ENCODE peak calls at places on chromosomes 7 and 10, in ten cellular contexts. K, Z, F, R, S, V, L, O, T and I are unnamed samples.

GRCh38 chr10:29604291-29604825 is 30.4 kb downstream of the SVIL start:
- DNase-seq in L (no peak), R (no peak), T (no peak), K (no peak), O (no peak), Z (no peak), V (no peak), S (no peak), F (no peak), I (no peak)

GRCh38 chr10:86960003-86960862 is 1.8 kb downstream of the SNCG start:
- DNase-seq in V (no peak), F (no peak), S (peak), R (no peak), L (no peak), O (peak), Z (peak), T (peak), K (peak), I (peak)

GRCh38 chr7:51067757-51068156 is 248.9 kb downstream of the COBL start:
- DNase-seq in K (no peak), F (peak), V (peak), R (peak), T (peak), O (peak), Z (peak), S (peak), L (peak), I (no peak)

GRCh38 chr7:77348371-77348813 is 67.8 kb downstream of the GSAP start:
- DNase-seq in S (no peak), V (no peak), Z (peak), F (no peak), L (no peak), T (no peak), R (no peak), O (no peak), K (no peak), I (no peak)

GRCh38 chr10:122060250-122060649 is 71.3 kb downstream of the TACC2 start:
- DNase-seq in T (peak), O (no peak), Z (no peak), S (no peak), R (no peak), F (no peak), V (no peak), L (no peak), K (no peak), I (no peak)

GRCh38 chr10:48363617-48364355 is 57.3 kb downstream of the MAPK8 start:
- DNase-seq in Z (peak), S (peak), R (no peak), L (peak), O (peak), F (no peak), V (peak), T (peak), K (no peak), I (peak)

GRCh38 chr10:104809288-104810090 is 168.4 kb downstream of the SORCS3 start:
- DNase-seq in S (no peak), V (peak), T (no peak), O (no peak), F (no peak), R (no peak), L (peak), K (no peak), Z (peak), I (peak)

GRCh38 chr7:76364198-76364584 is 5.4 kb upstream of the YWHAG start:
- DNase-seq in Z (peak), L (no peak), K (no peak), S (no peak), F (no peak), O (no peak), V (no peak), R (no peak), T (no peak), I (no peak)

GRCh38 chr7:6026011-6026819 is 5.0 kb upstream of the ANKRD61 start:
- DNase-seq in L (peak), Z (peak), O (peak), S (peak), K (peak), F (no peak), V (peak), R (peak), T (peak), I (peak)